ENCODE peak calls at places on chromosome 5, in eight cellular contexts. P, L, C, Q, R, X, G and D are unnamed samples.

GRCh38 chr5:41193462-41194166 is 19.7 kb downstream of the C6 start:
- DNase-seq in C (no peak), L (peak; percentile 87), Q (peak; percentile 60), R (no peak), G (no peak), P (peak; percentile 10), X (no peak), D (no peak)

GRCh38 chr5:4027335-4027734 is 431.7 kb downstream of the IRX1 start:
- DNase-seq in C (no peak), R (no peak), L (no peak), Q (no peak), G (no peak), X (no peak), P (peak; percentile 33), D (no peak)

GRCh38 chr5:119342414-119342813 is 13.4 kb upstream of the TNFAIP8 start:
- DNase-seq in G (no peak), L (no peak), R (no peak), C (no peak), P (no peak), Q (no peak), X (no peak), D (no peak)

GRCh38 chr5:169850407-169850806 is 129.9 kb downstream of the INSYN2B start:
- DNase-seq in L (no peak), G (no peak), P (no peak), C (no peak), X (no peak), R (no peak), Q (no peak), D (no peak)

GRCh38 chr5:150066901-150067396 is 19.4 kb downstream of the CSF1R start:
- DNase-seq in P (peak; percentile 88), X (no peak), L (peak; percentile 52), C (no peak), G (no peak), Q (no peak), R (no peak), D (no peak)

GRCh38 chr5:53604309-53604708 is 43.9 kb downstream of the NDUFS4 start:
- DNase-seq in X (no peak), C (no peak), G (no peak), L (no peak), P (no peak), Q (no peak), R (no peak), D (no peak)

GRCh38 chr5:168822745-168823281 is 243.6 kb upstream of the PANK3 start:
- DNase-seq in L (peak; percentile 68), R (no peak), Q (no peak), X (no peak), G (no peak), P (peak; percentile 83), C (no peak), D (no peak)

GRCh38 chr5:102807878-102808502 is 52.9 kb downstream of the PAM start:
- DNase-seq in G (no peak), P (peak; percentile 31), C (peak; percentile 40), R (peak; percentile 73), L (no peak), Q (peak; percentile 70), X (no peak), D (no peak)

GRCh38 chr5:151126199-151126645 is 31.4 kb downstream of the ANXA6 start:
- DNase-seq in Q (peak; percentile 77), P (peak; percentile 72), C (peak; percentile 75), G (peak; percentile 74), R (peak; percentile 80), X (peak; percentile 38), L (peak; percentile 64), D (peak; percentile 83)

GRCh38 chr5:177362871-177363507 is 5.3 kb downstream of the RGS14 start:
- DNase-seq in Q (peak; percentile 82), P (peak; percentile 70), L (peak; percentile 62), G (peak; percentile 57), C (peak; percentile 89), X (no peak), R (peak; percentile 87), D (peak; percentile 48)
- H2AFZ ChIP-seq in Q (peak overlapping the region; percentile 88), P (peak overlapping the region; percentile 67), L (peak overlapping the region; percentile 89), G (peak overlapping the region; percentile 46), C (peak overlapping the region; percentile 51), X (peak overlapping the region; percentile 64), R (peak overlapping the region; percentile 95), D (peak overlapping the region; percentile 57)

GRCh38 chr5:106849266-106849665 is 821.5 kb downstream of the EFNA5 start:
- DNase-seq in R (no peak), X (no peak), C (no peak), P (no peak), G (no peak), L (no peak), Q (no peak), D (no peak)
- H3K9me2 ChIP-seq in R (no peaks in the 10 kb centered on the region), X (no peaks in the 10 kb centered on the region), C (no peaks in the 10 kb centered on the region), P (no peaks in the 10 kb centered on the region), G (no peaks in the 10 kb centered on the region), L (no peaks in the 10 kb centered on the region), Q (no peaks in the 10 kb centered on the region), D (no peaks in the 10 kb centered on the region)

GRCh38 chr5:60852940-60853339 is 8.9 kb upstream of the ELOVL7 start:
- DNase-seq in L (no peak), P (no peak), X (no peak), C (no peak), R (no peak), Q (no peak), G (no peak), D (no peak)

GRCh38 chr5:60852317-60852716 is 8.2 kb upstream of the ELOVL7 start:
- DNase-seq in C (no peak), Q (no peak), G (no peak), P (no peak), R (peak; percentile 21), X (no peak), L (no peak), D (no peak)

GRCh38 chr5:60856059-60856458 is 12.0 kb upstream of the ELOVL7 start:
- DNase-seq in C (no peak), P (peak; percentile 60), X (no peak), G (no peak), R (no peak), Q (no peak), L (no peak), D (no peak)

GRCh38 chr5:60846298-60846697 is 2.2 kb upstream of the ELOVL7 start:
- DNase-seq in X (no peak), R (no peak), G (no peak), L (no peak), P (no peak), C (no peak), Q (no peak), D (no peak)

DNA sequence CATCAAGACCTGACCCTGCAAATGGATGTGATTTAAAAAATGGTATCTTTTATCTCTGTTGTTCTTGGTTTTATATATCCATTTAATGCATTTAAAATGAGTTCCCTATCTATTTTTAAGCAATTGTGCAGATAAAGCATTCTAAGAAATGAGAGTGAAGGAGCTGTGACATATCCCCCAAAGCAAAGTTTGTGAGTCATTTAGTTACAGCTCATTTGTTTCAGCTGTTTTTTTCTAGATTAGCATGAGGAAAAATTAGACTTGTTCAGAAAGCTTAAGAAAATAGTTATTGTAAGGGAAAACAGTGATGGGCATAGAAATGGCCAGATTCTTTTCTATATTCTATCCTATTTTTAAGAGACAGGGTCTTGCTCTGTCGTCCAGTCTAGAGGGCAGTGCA is 7.6 kb upstream of the ELOVL7 start:
- DNase-seq in X (no peak), C (no peak), R (no peak), G (no peak), L (no peak), P (peak; percentile 9), Q (no peak), D (no peak)
- TF ChIP-seq EZH2phosphoT487 in X (no peak), C (no peak), R (no peak), G (no peak), L (no peak), P (no peak), Q (no peak), D (no peak)

GRCh38 chr5:148910216-148910615 is 83.8 kb downstream of the ADRB2 start:
- DNase-seq in X (no peak), Q (no peak), C (no peak), L (no peak), R (no peak), G (no peak), P (no peak), D (no peak)
- H2AFZ ChIP-seq in X (peak overlapping the region; percentile 69), Q (no peak overlapping the region), C (no peak overlapping the region), L (peak overlapping the region; percentile 4), R (no peak overlapping the region), G (no peak overlapping the region), P (peak overlapping the region; percentile 13), D (no peak overlapping the region)

DNA sequence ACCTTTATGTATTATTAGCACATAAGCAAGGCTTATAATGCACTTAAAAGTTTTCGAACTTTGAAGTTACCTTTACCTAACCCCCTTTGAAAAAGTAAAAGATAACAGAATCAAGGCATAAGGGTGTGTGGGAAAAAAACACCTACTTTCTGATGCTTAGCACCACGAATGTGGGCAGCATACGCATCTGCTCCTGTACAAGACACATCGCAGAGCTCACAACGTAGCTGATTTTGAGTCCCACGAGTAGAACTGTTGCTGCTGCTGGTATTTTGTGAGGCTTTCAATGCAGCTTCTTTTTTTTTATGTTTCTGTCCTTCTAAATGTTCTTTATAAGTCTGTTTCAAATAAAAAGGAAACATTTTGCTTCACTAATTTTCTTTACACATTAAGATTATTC is 40.8 kb downstream of the ZFR start:
- DNase-seq in G (no peak), P (no peak), X (no peak), L (no peak), C (no peak), Q (no peak), R (no peak), D (no peak)
- H3K9me2 ChIP-seq in G (no peaks in the 10 kb centered on the region), P (no peaks in the 10 kb centered on the region), X (no peaks in the 10 kb centered on the region), L (no peaks in the 10 kb centered on the region), C (no peaks in the 10 kb centered on the region), Q (no peaks in the 10 kb centered on the region), R (no peaks in the 10 kb centered on the region), D (no peaks in the 10 kb centered on the region)

GRCh38 chr5:174371600-174372094 is 326.1 kb downstream of the NSG2 start:
- DNase-seq in X (peak; percentile 88), Q (peak; percentile 50), R (no peak), G (no peak), P (peak; percentile 14), C (peak; percentile 28), L (peak; percentile 90), D (no peak)
- TF ChIP-seq EZH2phosphoT487 in X (no peak), Q (no peak), R (no peak), G (no peak), P (no peak), C (no peak), L (no peak), D (no peak)

GRCh38 chr5:174935854-174936474 is 211.6 kb downstream of the MSX2 start:
- DNase-seq in R (peak; percentile 86), Q (peak; percentile 81), P (peak; percentile 65), L (peak; percentile 61), C (peak; percentile 80), X (peak; percentile 51), G (peak; percentile 23), D (peak; percentile 34)
- H2AFZ ChIP-seq in R (peak overlapping the region; percentile 94), Q (no peak overlapping the region), P (no peak overlapping the region), L (no peak overlapping the region), C (no peak overlapping the region), X (peak overlapping the region; percentile 14), G (no peak overlapping the region), D (no peak overlapping the region)

GRCh38 chr5:73946926-73947455 is 321.0 kb downstream of the ARHGEF28 start:
- DNase-seq in C (no peak), X (no peak), L (no peak), P (no peak), R (no peak), Q (no peak), G (no peak), D (no peak)
- H3K9me2 ChIP-seq in C (no peaks in the 10 kb centered on the region), X (no peaks in the 10 kb centered on the region), L (no peaks in the 10 kb centered on the region), P (no peaks in the 10 kb centered on the region), R (peaks cover 3% of the 10 kb centered on the region), Q (no peaks in the 10 kb centered on the region), G (no peaks in the 10 kb centered on the region), D (no peaks in the 10 kb centered on the region)